ENCODE peak calls at places on chromosome 21, in six cellular contexts. D is A549, F is cardiac muscle cell, L is thoracic aorta, N is HL-60, B is upper lobe of right lung. P is an unnamed sample.

GRCh38 chr21:33022489-33022827 is 3.3 kb upstream of the OLIG2 start:
- DNase-seq in N (no peak), B (no peak), L (no peak), F (no peak), D (no peak), P (no peak)

GRCh38 chr21:16169102-16169511 is 439.3 kb downstream of the USP25 start:
- DNase-seq in F (no peak), B (no peak), N (no peak), D (no peak), L (no peak), P (no peak)

GRCh38 chr21:17371470-17371869 is 141.4 kb upstream of the CXADR start:
- DNase-seq in F (peak; percentile 15), N (no peak), L (no peak), D (no peak), B (no peak), P (no peak)

GRCh38 chr21:36491191-36491916 is 11.4 kb upstream of the CLDN14 start:
- DNase-seq in B (no peak), N (no peak), F (no peak), D (no peak), L (no peak), P (no peak)

GRCh38 chr21:43201491-43201890 is 32.7 kb downstream of the CRYAA start:
- DNase-seq in D (no peak), N (no peak), F (no peak), B (no peak), L (no peak), P (no peak)

GRCh38 chr21:32207096-32207716 is 71.6 kb downstream of the MIS18A start:
- DNase-seq in F (no peak), D (no peak), B (no peak), L (no peak), N (no peak), P (no peak)

GRCh38 chr21:15539376-15539775 is 190.4 kb upstream of the USP25 start:
- DNase-seq in D (no peak), F (no peak), N (no peak), B (no peak), L (no peak), P (no peak)

GRCh38 chr21:36927718-36928117 is 38.8 kb downstream of the HLCS start:
- DNase-seq in F (peak; percentile 88), B (peak; percentile 76), N (peak; percentile 63), D (peak; percentile 86), L (peak; percentile 55), P (peak; percentile 24)

GRCh38 chr21:28617300-28617699 is 375.4 kb downstream of the LTN1 start:
- DNase-seq in N (no peak), F (no peak), L (no peak), B (no peak), D (no peak), P (no peak)

GRCh38 chr21:17402885-17403477 is 109.9 kb upstream of the CXADR start:
- DNase-seq in B (no peak), F (peak; percentile 87), L (no peak), D (no peak), N (no peak), P (no peak)

GRCh38 chr21:17900281-17900989 is 81.3 kb upstream of the C21orf91 start:
- DNase-seq in F (no peak), D (no peak), L (no peak), B (no peak), N (peak; percentile 5), P (no peak)

GRCh38 chr21:38811257-38811656 is 5.5 kb downstream of the ETS2 start:
- DNase-seq in N (no peak), F (peak; percentile 72), L (no peak), B (no peak), D (peak; percentile 35), P (no peak)
- H3K4me3 ChIP-seq in N (no peak overlapping the region), F (no peak overlapping the region), L (no peak overlapping the region), B (peak overlapping the region; percentile 99), D (peak overlapping the region; percentile 93), P (no peak overlapping the region)

DNA sequence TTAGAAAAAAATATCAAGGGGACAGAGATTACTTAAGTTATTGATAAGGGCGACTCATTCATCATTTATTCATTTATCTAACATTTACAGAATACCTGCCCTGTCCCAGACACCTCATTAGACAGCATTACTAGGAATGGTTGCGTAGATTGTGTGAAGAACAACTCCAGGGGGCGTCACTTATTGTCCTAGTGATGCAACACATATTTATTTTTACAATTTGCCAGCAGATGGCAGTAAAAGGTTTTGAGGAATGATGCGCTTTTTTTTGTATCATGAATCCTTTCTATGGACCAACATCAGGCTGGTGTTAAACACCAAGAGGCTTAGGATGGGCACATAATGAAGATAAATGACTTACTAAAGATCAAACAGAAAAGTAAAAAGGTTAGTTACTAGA is 5.5 kb downstream of the NCAM2 start:
- DNase-seq in L (no peak), D (peak; percentile 16), N (peak; percentile 53), B (no peak), F (peak; percentile 57), P (no peak)
- TF ChIP-seq CTCF in L (no peak), D (no peak), N (peak; percentile 23), B (peak; percentile 38), F (peak; percentile 52), P (no peak)

GRCh38 chr21:26939532-26940181 is 27.2 kb downstream of the ADAMTS5 start:
- DNase-seq in B (no peak), D (no peak), F (no peak), N (no peak), L (no peak), P (no peak)
- H3K4me3 ChIP-seq in B (no peak overlapping the region), D (no peak overlapping the region), F (no peak overlapping the region), N (no peak overlapping the region), L (no peak overlapping the region), P (no peak overlapping the region)

DNA sequence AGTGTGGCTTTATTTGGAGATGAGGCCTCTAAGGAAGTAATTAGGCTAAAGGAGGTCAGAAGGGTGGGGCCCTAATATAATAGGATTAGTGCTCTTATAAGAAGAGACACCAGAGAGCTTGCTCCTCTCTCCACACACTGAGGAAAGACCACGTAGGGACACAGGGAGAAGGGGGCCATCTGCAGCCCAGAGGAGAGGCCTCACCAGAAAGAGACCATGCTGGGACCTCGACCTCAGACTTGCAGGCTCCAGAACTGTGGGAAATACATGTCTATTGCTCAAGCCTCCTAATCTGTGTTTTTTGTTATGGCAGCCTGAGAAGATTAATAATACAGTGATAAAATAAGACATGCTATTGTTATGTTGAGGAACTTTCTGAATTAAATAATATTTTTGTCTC is 8.3 kb downstream of the RCAN1 start:
- DNase-seq in D (no peak), B (no peak), N (no peak), L (no peak), F (no peak), P (no peak)
- TF ChIP-seq CTCF in D (no peak), B (no peak), N (no peak), L (no peak), F (no peak), P (no peak)

GRCh38 chr21:42086969-42087368 is 15.9 kb downstream of the UMODL1 start:
- DNase-seq in F (no peak), B (no peak), D (no peak), N (no peak), L (no peak), P (no peak)
- H3K4me3 ChIP-seq in F (no peak overlapping the region), B (no peak overlapping the region), D (no peak overlapping the region), N (no peak overlapping the region), L (no peak overlapping the region), P (no peak overlapping the region)

GRCh38 chr21:21373969-21374368 is 375.8 kb downstream of the NCAM2 start:
- DNase-seq in L (no peak), B (no peak), N (no peak), D (no peak), F (peak; percentile 34), P (no peak)
- TF ChIP-seq CTCF in L (no peak), B (peak; percentile 22), N (no peak), D (no peak), F (peak; percentile 31), P (no peak)

GRCh38 chr21:26171310-26172100 is 935 bp upstream of the APP start:
- DNase-seq in B (no peak), L (no peak), N (no peak), D (no peak), F (no peak), P (no peak)
- H3K4me3 ChIP-seq in B (peak overlapping the region; percentile 93), L (peak overlapping the region; percentile 84), N (peak overlapping the region; percentile 90), D (peak overlapping the region; percentile 87), F (peak overlapping the region; percentile 67), P (no peak overlapping the region)

GRCh38 chr21:41699311-41699710 is 67.5 kb downstream of the RIPK4 start:
- DNase-seq in B (peak; percentile 40), L (no peak), D (no peak), F (no peak), N (no peak), P (no peak)
- TF ChIP-seq CTCF in B (no peak), L (no peak), D (no peak), F (no peak), N (no peak), P (no peak)